ENCODE peak calls at places on chromosomes 3 and 15, in nine cellular contexts. D, E, Q, Z, B, W, G, L and F are unnamed samples.
A peak's percentile ranks its signal among the peaks of the same experiment; 100 is the strongest.

GRCh38 chr3:5298453-5298852 is 110.9 kb downstream of the EDEM1 start:
- DNase-seq in L (no peak), D (peak; percentile 20), G (no peak), Q (no peak), Z (no peak), B (no peak), E (no peak), W (no peak), F (no peak)

GRCh38 chr3:138271189-138271794 is 58.4 kb downstream of the NME9 start:
- DNase-seq in Z (no peak), E (no peak), G (no peak), W (no peak), D (no peak), L (no peak), B (no peak), Q (no peak), F (no peak)

GRCh38 chr15:34241376-34242350 is 16.8 kb downstream of the EMC4 start:
- DNase-seq in L (peak; percentile 31), Q (peak; percentile 59), E (peak; percentile 65), Z (no peak), W (peak; percentile 29), D (peak; percentile 75), B (peak; percentile 12), G (peak; percentile 78), F (no peak)

GRCh38 chr3:134486577-134487041 is 752 bp downstream of the CEP63 start:
- DNase-seq in B (no peak), E (peak; percentile 39), D (peak; percentile 23), G (peak; percentile 36), L (no peak), Z (no peak), Q (peak; percentile 52), W (no peak), F (no peak)

GRCh38 chr15:73305331-73306211 is 63.2 kb downstream of the HCN4 start:
- DNase-seq in L (no peak), W (no peak), G (peak; percentile 90), Z (no peak), B (no peak), Q (peak; percentile 73), D (peak; percentile 74), E (peak; percentile 64), F (no peak)

GRCh38 chr3:9649791-9650521 is 651 bp downstream of the MTMR14 start:
- DNase-seq in W (no peak), D (no peak), E (no peak), G (no peak), Z (no peak), B (peak; percentile 6), Q (no peak), L (no peak), F (no peak)

GRCh38 chr15:39682366-39682765 is 100.3 kb downstream of the FSIP1 start:
- DNase-seq in Q (no peak), G (peak; percentile 32), Z (no peak), B (no peak), L (no peak), D (no peak), W (no peak), E (no peak), F (no peak)

GRCh38 chr15:38885001-38885400 is 320.4 kb upstream of the RASGRP1 start:
- DNase-seq in G (peak; percentile 57), D (no peak), B (no peak), Z (no peak), Q (peak; percentile 42), E (peak; percentile 65), W (no peak), L (no peak), F (no peak)

GRCh38 chr3:154971771-154972326 is 108.3 kb upstream of the MME start:
- DNase-seq in B (no peak), W (no peak), D (peak; percentile 64), Q (peak; percentile 69), E (peak; percentile 95), L (no peak), Z (no peak), G (peak; percentile 83), F (no peak)

GRCh38 chr3:133448478-133449122 is 48.7 kb downstream of the BFSP2 start:
- DNase-seq in D (no peak), B (peak; percentile 72), L (no peak), W (no peak), Q (no peak), G (peak; percentile 38), E (no peak), Z (no peak), F (no peak)

GRCh38 chr3:126349071-126349470 is 8.1 kb downstream of the KLF15 start:
- DNase-seq in W (no peak), Q (no peak), D (no peak), L (no peak), Z (peak; percentile 66), B (no peak), E (no peak), G (no peak), F (peak; percentile 51)

GRCh38 chr15:65611888-65612615 is 1.1 kb upstream of the INTS14 start:
- DNase-seq in Z (no peak), B (no peak), E (peak; percentile 2), L (no peak), D (no peak), Q (peak; percentile 7), W (no peak), G (peak; percentile 3), F (no peak)

GRCh38 chr3:101809178-101810022 is 30.4 kb downstream of the NXPE3 start:
- DNase-seq in L (peak; percentile 38), G (peak; percentile 77), D (peak; percentile 74), E (peak; percentile 66), Q (peak; percentile 63), Z (no peak), B (peak; percentile 38), W (peak; percentile 38), F (no peak)

GRCh38 chr15:64837502-64837901 is 4.2 kb upstream of the PLEKHO2 start:
- DNase-seq in W (peak; percentile 38), D (no peak), B (peak; percentile 40), E (no peak), Z (peak; percentile 67), G (no peak), Q (no peak), L (peak; percentile 46), F (peak; percentile 86)

GRCh38 chr3:160810360-160810759 is 54.3 kb downstream of the PPM1L start:
- DNase-seq in Z (no peak), L (no peak), G (no peak), Q (no peak), D (no peak), W (no peak), E (peak; percentile 29), B (no peak), F (no peak)

GRCh38 chr3:143849854-143850549 is 1.7 kb upstream of the SLC9A9 start:
- DNase-seq in B (no peak), Z (no peak), G (peak; percentile 92), E (peak; percentile 95), L (no peak), W (no peak), Q (peak; percentile 49), D (peak; percentile 52), F (no peak)

GRCh38 chr3:46429671-46430070 is 22.6 kb downstream of the CCRL2 start:
- DNase-seq in D (peak; percentile 84), B (no peak), E (no peak), L (no peak), Q (peak; percentile 69), G (no peak), W (no peak), Z (no peak), F (peak; percentile 25)

GRCh38 chr3:71225951-71226564 is 357.5 kb downstream of the FOXP1 start:
- DNase-seq in G (no peak), D (no peak), Q (no peak), L (no peak), E (peak; percentile 55), Z (no peak), B (no peak), W (no peak), F (no peak)

GRCh38 chr3:177351757-177352158 is 154.5 kb upstream of the TBL1XR1 start:
- DNase-seq in B (no peak), E (no peak), Q (no peak), W (no peak), L (no peak), G (no peak), Z (no peak), D (no peak), F (no peak)

GRCh38 chr15:66014639-66015182 is 145.4 kb downstream of the RAB11A start:
- DNase-seq in Q (no peak), D (no peak), Z (no peak), W (no peak), B (no peak), G (no peak), E (no peak), L (no peak), F (no peak)

GRCh38 chr3:28835751-28836150 is 445.1 kb upstream of the RBMS3 start:
- DNase-seq in L (no peak), D (peak; percentile 47), Z (no peak), B (no peak), G (no peak), W (no peak), E (no peak), Q (peak; percentile 9), F (no peak)

GRCh38 chr3:46929324-46929723 is 47.2 kb downstream of the CCDC12 start:
- DNase-seq in Q (no peak), B (no peak), G (no peak), W (no peak), Z (peak; percentile 54), D (no peak), L (no peak), E (no peak), F (no peak)

GRCh38 chr3:113245775-113246174 is 34.4 kb downstream of the BOC start:
- DNase-seq in L (no peak), Z (peak; percentile 72), W (no peak), B (no peak), G (peak; percentile 42), Q (peak; percentile 34), E (peak; percentile 41), D (no peak), F (no peak)

GRCh38 chr3:22117751-22118346 is 366.8 kb upstream of the ZNF385D start:
- DNase-seq in Z (no peak), Q (peak; percentile 38), W (no peak), L (no peak), B (no peak), D (peak; percentile 72), E (peak; percentile 73), G (peak; percentile 83), F (no peak)

GRCh38 chr3:148955544-148956346 is 35.6 kb upstream of the GYG1 start:
- DNase-seq in Z (peak; percentile 90), D (peak; percentile 68), L (no peak), E (peak; percentile 98), W (no peak), G (peak; percentile 96), Q (peak; percentile 89), B (peak; percentile 25), F (no peak)

GRCh38 chr15:39511915-39512260 is 69.0 kb upstream of the THBS1 start:
- DNase-seq in Z (no peak), E (no peak), Q (peak; percentile 45), W (no peak), L (no peak), B (no peak), G (peak; percentile 74), D (no peak), F (no peak)

GRCh38 chr3:179991104-179991503 is 45.6 kb downstream of the PEX5L start:
- DNase-seq in D (peak; percentile 82), E (no peak), Z (no peak), Q (peak; percentile 13), W (no peak), G (no peak), L (no peak), B (no peak), F (no peak)

GRCh38 chr3:114929971-114930732 is 216.9 kb downstream of the ZBTB20 start:
- DNase-seq in E (no peak), L (no peak), B (no peak), W (no peak), G (peak; percentile 64), D (no peak), Q (peak; percentile 3), Z (no peak), F (no peak)

GRCh38 chr3:55709411-55709997 is 222.4 kb upstream of the WNT5A start:
- DNase-seq in D (no peak), B (no peak), E (no peak), Q (no peak), L (no peak), W (no peak), G (no peak), Z (peak; percentile 60), F (no peak)

GRCh38 chr3:69288161-69288895 is 97.6 kb downstream of the FRMD4B start:
- DNase-seq in Q (no peak), E (no peak), Z (no peak), D (no peak), G (no peak), L (peak; percentile 5), W (no peak), B (peak; percentile 73), F (peak; percentile 77)

GRCh38 chr15:60865507-60865906 is 363.6 kb downstream of the RORA start:
- DNase-seq in B (no peak), E (peak; percentile 30), W (no peak), Q (no peak), Z (no peak), D (no peak), G (peak; percentile 55), L (no peak), F (no peak)